ENCODE peak calls at places on chromosomes 5 and 9, in seven cellular contexts. R is left ventricle myocardium inferior, E is upper lobe of right lung, V is adrenal gland, T is chondrocyte, D is WTC11, J is Peyer's patch. H is an unnamed sample.

GRCh38 chr5:1376921-1377320 is 32.0 kb upstream of the CLPTM1L start:
- DNase-seq in J (no peak), V (no peak), T (no peak), E (no peak), D (no peak), R (no peak), H (no peak)

GRCh38 chr5:8861764-8862163 is 684.1 kb downstream of the SEMA5A start:
- DNase-seq in V (no peak), D (no peak), E (no peak), R (no peak), T (no peak), J (no peak), H (no peak)

GRCh38 chr9:87595605-87596004 is 97.9 kb downstream of the DAPK1 start:
- DNase-seq in D (peak; percentile 35), E (no peak), J (no peak), V (no peak), R (no peak), T (no peak), H (no peak)

GRCh38 chr5:103210952-103211351 is 47.6 kb upstream of the MACIR start:
- DNase-seq in V (no peak), R (no peak), D (no peak), E (no peak), J (no peak), T (no peak), H (no peak)

GRCh38 chr5:137361275-137361674 is 137.9 kb downstream of the SPOCK1 start:
- DNase-seq in E (no peak), T (no peak), R (no peak), D (no peak), V (no peak), J (no peak), H (no peak)

GRCh38 chr5:7392401-7393024 is 3.4 kb upstream of the ADCY2 start:
- DNase-seq in V (no peak), E (no peak), D (no peak), T (no peak), R (no peak), J (no peak), H (peak; percentile 40)

GRCh38 chr5:169511708-169512107 is 71.9 kb upstream of the SPDL1 start:
- DNase-seq in J (no peak), E (no peak), D (no peak), T (no peak), V (no peak), R (no peak), H (no peak)

GRCh38 chr9:121268598-121269029 is 652 bp downstream of the GSN start:
- DNase-seq in D (no peak), T (no peak), V (no peak), E (peak; percentile 67), R (no peak), J (no peak), H (no peak)

GRCh38 chr9:98600631-98601030 is 108.1 kb downstream of the GABBR2 start:
- DNase-seq in T (no peak), D (no peak), E (no peak), R (no peak), J (no peak), V (no peak), H (no peak)

GRCh38 chr5:143986567-143987242 is 174.7 kb downstream of the HMHB1 start:
- DNase-seq in V (no peak), R (no peak), J (no peak), T (no peak), E (no peak), D (no peak), H (no peak)

GRCh38 chr5:143322931-143323330 is 80.6 kb downstream of the NR3C1 start:
- DNase-seq in R (no peak), J (no peak), E (no peak), D (no peak), V (no peak), T (no peak), H (no peak)

GRCh38 chr9:135887021-135887507 is 20.3 kb downstream of the CAMSAP1 start:
- DNase-seq in T (no peak), J (no peak), R (peak; percentile 49), E (no peak), D (no peak), V (peak; percentile 96), H (no peak)

GRCh38 chr9:73081979-73082657 is 69.5 kb upstream of the ANXA1 start:
- DNase-seq in R (no peak), D (no peak), E (no peak), J (no peak), V (no peak), T (no peak), H (peak; percentile 22)

GRCh38 chr5:56247596-56247995 is 14.5 kb upstream of the ANKRD55 start:
- DNase-seq in V (no peak), T (no peak), R (no peak), E (no peak), D (no peak), J (no peak), H (no peak)

GRCh38 chr5:33939863-33940262 is 3.7 kb downstream of the RXFP3 start:
- DNase-seq in J (no peak), T (no peak), D (no peak), V (no peak), R (no peak), E (no peak), H (no peak)

GRCh38 chr5:177132504-177133118 is 962 bp upstream of the NSD1 start:
- DNase-seq in J (peak; percentile 34), T (no peak), E (no peak), D (peak; percentile 59), V (no peak), R (no peak), H (peak; percentile 45)

GRCh38 chr5:149166128-149166527 is 24.8 kb downstream of the ABLIM3 start:
- DNase-seq in T (no peak), D (no peak), E (no peak), R (no peak), V (no peak), J (no peak), H (no peak)

GRCh38 chr9:110842169-110842568 is 173.6 kb downstream of the MUSK start:
- DNase-seq in D (peak; percentile 17), V (no peak), E (no peak), R (no peak), J (no peak), T (no peak), H (no peak)

GRCh38 chr5:76718381-76718832 is 2.5 kb downstream of the F2R start:
- DNase-seq in V (peak; percentile 33), D (no peak), T (no peak), R (no peak), J (no peak), E (no peak), H (no peak)

GRCh38 chr5:77400645-77401044 is 91.5 kb downstream of the WDR41 start:
- DNase-seq in T (no peak), D (no peak), V (no peak), R (no peak), E (no peak), J (no peak), H (no peak)

GRCh38 chr9:86354882-86355399 is 731 bp upstream of the TUT7 start:
- DNase-seq in J (no peak), V (no peak), T (no peak), E (no peak), R (no peak), D (no peak), H (no peak)

GRCh38 chr5:124583469-124584350 is 162.7 kb downstream of the ZNF608 start:
- DNase-seq in V (no peak), E (no peak), T (no peak), R (no peak), J (peak; percentile 41), D (no peak), H (no peak)

GRCh38 chr5:78677777-78678668 is 29.5 kb upstream of the LHFPL2 start:
- DNase-seq in V (peak; percentile 24), D (no peak), T (no peak), R (peak; percentile 68), J (no peak), E (no peak), H (no peak)
- TF ChIP-seq CTCF in V (no peak), D (no peak), T (peak; percentile 48), R (peak; percentile 17), J (no peak), E (no peak), H (no peak)

GRCh38 chr9:125409217-125409636 is 147.6 kb downstream of the GAPVD1 start:
- DNase-seq in T (no peak), E (no peak), D (no peak), R (no peak), J (no peak), V (no peak), H (no peak)
- TF ChIP-seq CTCF in T (no peak), E (no peak), D (no peak), R (no peak), J (no peak), V (no peak), H (no peak)

GRCh38 chr9:95024097-95024671 is 293.3 kb downstream of the FANCC start:
- DNase-seq in T (no peak), D (no peak), R (peak; percentile 37), J (no peak), E (no peak), V (no peak), H (peak; percentile 16)

GRCh38 chr9:95027914-95028854 is 289.3 kb downstream of the FANCC start:
- DNase-seq in J (no peak), T (no peak), D (no peak), R (no peak), V (no peak), E (no peak), H (no peak)

GRCh38 chr9:95023217-95024003 is 294.1 kb downstream of the FANCC start:
- DNase-seq in E (peak; percentile 69), J (no peak), R (peak; percentile 52), V (peak; percentile 37), T (no peak), D (no peak), H (no peak)

GRCh38 chr9:95028855-95029219 is 288.7 kb downstream of the FANCC start:
- DNase-seq in D (no peak), E (no peak), R (no peak), T (no peak), J (no peak), V (no peak), H (no peak)

DNA sequence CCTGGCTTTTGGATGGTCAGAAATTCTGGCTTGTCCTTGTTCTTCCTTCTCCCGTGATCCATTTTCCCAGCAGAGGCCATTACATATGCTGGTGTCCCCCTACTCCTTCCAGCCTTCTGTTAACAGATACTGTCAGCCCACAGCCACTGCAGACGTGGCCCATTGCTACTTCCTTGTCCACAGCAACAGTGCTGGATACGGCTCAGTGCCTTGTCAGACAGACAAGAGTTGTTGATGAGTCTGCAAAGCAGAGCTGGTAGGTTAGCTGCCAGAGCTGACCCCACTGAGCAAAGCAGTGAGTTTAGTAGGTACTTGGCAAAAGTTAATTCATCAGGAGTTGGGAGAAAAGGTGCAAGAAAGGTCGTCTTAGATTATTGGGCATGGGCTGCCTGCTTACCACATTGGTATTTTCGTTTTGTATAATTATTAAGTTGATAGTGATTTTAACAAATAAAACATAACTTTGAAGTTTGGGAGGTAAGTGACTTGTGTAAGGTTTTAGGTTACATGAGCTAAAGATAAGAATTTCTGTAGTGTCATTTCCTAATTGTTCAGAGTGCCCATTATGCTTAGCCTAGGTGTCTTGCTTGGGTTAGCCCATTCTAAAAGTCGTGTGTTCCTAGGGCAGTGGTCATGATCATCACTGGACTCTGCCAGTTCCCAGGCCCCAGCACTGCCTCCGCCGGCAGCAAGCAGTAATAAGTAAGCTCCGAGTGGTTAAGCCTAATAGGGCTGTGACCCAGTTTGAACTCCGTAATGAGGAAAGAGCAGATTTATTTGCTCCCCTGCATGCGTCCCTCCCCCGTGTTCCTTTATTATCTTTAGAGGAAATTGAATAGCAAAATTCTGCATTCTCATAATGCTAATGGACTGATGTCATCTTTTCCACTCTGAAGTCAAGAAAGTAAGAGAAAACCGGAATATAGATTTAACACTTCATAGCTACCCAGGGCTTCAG is 292.0 kb downstream of the FANCC start:
- DNase-seq in J (no peak), D (no peak), R (peak; percentile 68), V (peak; percentile 73), E (peak; percentile 73), T (no peak), H (no peak)
- TF ChIP-seq CTCF in J (peak; percentile 54), D (no peak), R (peak; percentile 56), V (peak; percentile 37), E (peak; percentile 50), T (peak; percentile 68), H (no peak)

GRCh38 chr5:131164161-131164930 is 710 bp downstream of the HINT1 start:
- DNase-seq in D (peak; percentile 63), J (peak; percentile 75), R (peak; percentile 55), T (no peak), E (peak; percentile 86), V (peak; percentile 78), H (peak; percentile 63)
- TF ChIP-seq CTCF in D (no peak), J (peak; percentile 37), R (no peak), T (peak; percentile 40), E (peak; percentile 19), V (no peak), H (no peak)

H was measured in endothelial cell.